ENCODE peak calls at places on chromosomes 11 and 22, in eight cellular contexts. S, A, K, W, N, E, J and B are unnamed samples.

GRCh38 chr11:123173040-123173855 is 21.8 kb downstream of the CLMP start:
- DNase-seq in S (no peak), A (no peak), K (peak), W (no peak), N (no peak), E (no peak), J (no peak), B (no peak)

GRCh38 chr11:64034411-64034811 is 1.3 kb upstream of the FLRT1 start:
- DNase-seq in S (no peak), A (no peak), K (no peak), W (no peak), N (no peak), E (no peak), J (no peak), B (no peak)

GRCh38 chr22:44917372-44918165 is 92.2 kb downstream of the PHF21B start:
- DNase-seq in S (no peak), A (no peak), K (no peak), W (no peak), N (no peak), E (no peak), J (peak), B (no peak)

GRCh38 chr22:17946691-17947367 is 77.5 kb downstream of the MICAL3 start:
- DNase-seq in S (no peak), A (no peak), K (no peak), W (no peak), N (no peak), E (peak), J (peak), B (no peak)

GRCh38 chr11:32497951-32498350 is 62.6 kb upstream of the WT1 start:
- DNase-seq in S (no peak), A (no peak), K (no peak), W (no peak), N (no peak), E (no peak), J (no peak), B (no peak)

GRCh38 chr11:128195057-128195751 is 392.2 kb downstream of the ETS1 start:
- DNase-seq in S (no peak), A (peak), K (no peak), W (no peak), N (peak), E (no peak), J (no peak), B (no peak)

GRCh38 chr11:64449381-64450167 is 90.6 kb downstream of the RPS6KA4 start:
- DNase-seq in S (peak), A (peak), K (peak), W (peak), N (peak), E (peak), J (peak), B (peak)

GRCh38 chr11:104337273-104337672 is 173.3 kb upstream of the PDGFD start:
- DNase-seq in S (no peak), A (no peak), K (no peak), W (no peak), N (no peak), E (no peak), J (no peak), B (no peak)

GRCh38 chr11:88411265-88411664 is 73.7 kb upstream of the CTSC start:
- DNase-seq in S (no peak), A (no peak), K (peak), W (no peak), N (no peak), E (no peak), J (no peak), B (no peak)

GRCh38 chr22:43535336-43535735 is 123.5 kb downstream of the MPPED1 start:
- DNase-seq in S (no peak), A (no peak), K (no peak), W (no peak), N (no peak), E (no peak), J (peak), B (no peak)

GRCh38 chr22:29820941-29821789 is 16.9 kb downstream of the ASCC2 start:
- DNase-seq in S (no peak), A (no peak), K (peak), W (no peak), N (peak), E (peak), J (peak), B (no peak)

GRCh38 chr22:44063462-44064371 is 39.6 kb downstream of the PARVB start:
- DNase-seq in S (no peak), A (no peak), K (no peak), W (no peak), N (no peak), E (no peak), J (no peak), B (no peak)

GRCh38 chr22:50717709-50718351 is 20.2 kb upstream of the ACR start:
- DNase-seq in S (no peak), A (no peak), K (no peak), W (no peak), N (no peak), E (no peak), J (no peak), B (no peak)

GRCh38 chr22:26409705-26410376 is 19.2 kb upstream of the ASPHD2 start:
- DNase-seq in S (no peak), A (no peak), K (no peak), W (no peak), N (peak), E (peak), J (no peak), B (no peak)

GRCh38 chr11:34671946-34672345 is 51.1 kb downstream of the EHF start:
- DNase-seq in S (no peak), A (no peak), K (no peak), W (no peak), N (no peak), E (no peak), J (no peak), B (no peak)

GRCh38 chr11:64094463-64095223 is 58.9 kb downstream of the FLRT1 start:
- DNase-seq in S (no peak), A (no peak), K (peak), W (no peak), N (no peak), E (no peak), J (no peak), B (no peak)

GRCh38 chr11:31254411-31254810 is 115.1 kb downstream of the DCDC1 start:
- DNase-seq in S (no peak), A (no peak), K (no peak), W (no peak), N (no peak), E (no peak), J (no peak), B (no peak)

GRCh38 chr22:44807915-44808690 is 55.7 kb downstream of the ARHGAP8 start:
- DNase-seq in S (no peak), A (no peak), K (no peak), W (no peak), N (no peak), E (no peak), J (no peak), B (no peak)

GRCh38 chr22:26887456-26887855 is 230.1 kb downstream of the MIAT start:
- DNase-seq in S (no peak), A (no peak), K (peak), W (no peak), N (no peak), E (no peak), J (no peak), B (no peak)

GRCh38 chr11:60951909-60952741 is at the start of gene SLC15A3:
- DNase-seq in S (peak), A (no peak), K (no peak), W (peak), N (peak), E (no peak), J (peak), B (no peak)